ENCODE peak calls at places on chromosomes 2 and 18, in four cellular contexts. One of them, this sample, is unnamed.

GRCh38 chr2:72694715-72695496 is 130.9 kb downstream of the EXOC6B start:
- DNase-seq in HCT116: no peak
- DNase-seq in HepG2: peak; percentile 94
- DNase-seq in endothelial cell of umbilical vein: peak; percentile 82
- DNase-seq in this sample: no peak

GRCh38 chr2:121184248-121184862 is 100.6 kb downstream of the TFCP2L1 start:
- DNase-seq in HepG2: no peak
- DNase-seq in endothelial cell of umbilical vein: no peak
- DNase-seq in HCT116: no peak
- DNase-seq in this sample: no peak

GRCh38 chr2:10412380-10412779 is 35.7 kb downstream of the ODC1 start:
- DNase-seq in HepG2: peak; percentile 61
- DNase-seq in HCT116: no peak
- DNase-seq in endothelial cell of umbilical vein: peak; percentile 42
- DNase-seq in this sample: peak; percentile 62

GRCh38 chr2:231425811-231426703 is 30.5 kb downstream of the B3GNT7 start:
- DNase-seq in HepG2: no peak
- DNase-seq in HCT116: no peak
- DNase-seq in endothelial cell of umbilical vein: no peak
- DNase-seq in this sample: no peak

GRCh38 chr2:162016080-162016479 is 57.9 kb downstream of the DPP4 start:
- DNase-seq in HCT116: no peak
- DNase-seq in HepG2: peak; percentile 72
- DNase-seq in endothelial cell of umbilical vein: no peak
- DNase-seq in this sample: no peak

GRCh38 chr18:55925772-55926171 is 337.8 kb upstream of the TCF4 start:
- DNase-seq in HepG2: no peak
- DNase-seq in HCT116: no peak
- DNase-seq in endothelial cell of umbilical vein: no peak
- DNase-seq in this sample: no peak

GRCh38 chr2:75592028-75592427 is 31.3 kb upstream of the EVA1A start:
- DNase-seq in HCT116: peak; percentile 8
- DNase-seq in endothelial cell of umbilical vein: peak; percentile 38
- DNase-seq in HepG2: peak; percentile 41
- DNase-seq in this sample: no peak

GRCh38 chr2:46032996-46033395 is 264.2 kb upstream of the EPAS1 start:
- DNase-seq in HCT116: no peak
- DNase-seq in HepG2: peak; percentile 70
- DNase-seq in endothelial cell of umbilical vein: no peak
- DNase-seq in this sample: no peak

GRCh38 chr18:58942486-58942885 is 77.8 kb downstream of the ZNF532 start:
- DNase-seq in HCT116: no peak
- DNase-seq in HepG2: no peak
- DNase-seq in endothelial cell of umbilical vein: peak; percentile 18
- DNase-seq in this sample: no peak

GRCh38 chr2:88521445-88522070 is 69.1 kb upstream of the FOXI3 start:
- DNase-seq in HepG2: no peak
- DNase-seq in HCT116: no peak
- DNase-seq in endothelial cell of umbilical vein: no peak
- DNase-seq in this sample: no peak

GRCh38 chr2:67446504-67446911 is 49.4 kb downstream of the ETAA1 start:
- DNase-seq in endothelial cell of umbilical vein: peak; percentile 14
- DNase-seq in HCT116: no peak
- DNase-seq in HepG2: no peak
- DNase-seq in this sample: no peak

GRCh38 chr2:24375349-24376087 is 15.2 kb upstream of the ITSN2 start:
- DNase-seq in endothelial cell of umbilical vein: no peak
- DNase-seq in HepG2: no peak
- DNase-seq in HCT116: no peak
- DNase-seq in this sample: peak; percentile 37

GRCh38 chr2:190607657-190608357 is 41.1 kb upstream of the NAB1 start:
- DNase-seq in HCT116: peak; percentile 91
- DNase-seq in endothelial cell of umbilical vein: no peak
- DNase-seq in HepG2: no peak
- DNase-seq in this sample: no peak

GRCh38 chr2:37982147-37982582 is 57.1 kb downstream of the RMDN2 start:
- DNase-seq in endothelial cell of umbilical vein: peak; percentile 60
- DNase-seq in HCT116: peak; percentile 44
- DNase-seq in HepG2: peak; percentile 60
- DNase-seq in this sample: peak; percentile 86

GRCh38 chr2:5696741-5697521 is 4.7 kb downstream of the SOX11 start:
- DNase-seq in HCT116: no peak
- DNase-seq in HepG2: no peak
- DNase-seq in endothelial cell of umbilical vein: no peak
- DNase-seq in this sample: peak; percentile 79

GRCh38 chr18:54950221-54950620 is 9.0 kb downstream of the CCDC68 start:
- DNase-seq in HCT116: peak; percentile 26
- DNase-seq in HepG2: peak; percentile 36
- DNase-seq in endothelial cell of umbilical vein: no peak
- DNase-seq in this sample: no peak

GRCh38 chr2:128446049-128446811 is 127.6 kb upstream of the HS6ST1 start:
- DNase-seq in HepG2: no peak
- DNase-seq in endothelial cell of umbilical vein: no peak
- DNase-seq in HCT116: no peak
- DNase-seq in this sample: no peak

GRCh38 chr2:11305338-11305737 is 39.1 kb downstream of the ROCK2 start:
- DNase-seq in HepG2: no peak
- DNase-seq in HCT116: no peak
- DNase-seq in endothelial cell of umbilical vein: no peak
- DNase-seq in this sample: no peak

GRCh38 chr2:204177977-204178522 is 241.5 kb downstream of the ICOS start:
- DNase-seq in HepG2: peak; percentile 35
- DNase-seq in endothelial cell of umbilical vein: peak; percentile 34
- DNase-seq in HCT116: peak; percentile 19
- DNase-seq in this sample: peak; percentile 29

GRCh38 chr2:237704476-237705224 is 77.3 kb downstream of the LRRFIP1 start:
- DNase-seq in endothelial cell of umbilical vein: peak; percentile 69
- DNase-seq in HCT116: no peak
- DNase-seq in HepG2: no peak
- DNase-seq in this sample: no peak

GRCh38 chr18:60246606-60247005 is 126.0 kb downstream of the MC4R start:
- DNase-seq in HCT116: no peak
- DNase-seq in endothelial cell of umbilical vein: no peak
- DNase-seq in HepG2: no peak
- DNase-seq in this sample: no peak
- TF ChIP-seq MAX in HCT116: no peak
- TF ChIP-seq MAX in endothelial cell of umbilical vein: no peak
- TF ChIP-seq MAX in HepG2: no peak
- TF ChIP-seq MAX in this sample: no peak

GRCh38 chr2:64157792-64158191 is 13.6 kb upstream of the PELI1 start:
- DNase-seq in HepG2: no peak
- DNase-seq in HCT116: no peak
- DNase-seq in endothelial cell of umbilical vein: no peak
- DNase-seq in this sample: no peak
- TF ChIP-seq MAX in HepG2: no peak
- TF ChIP-seq MAX in HCT116: no peak
- TF ChIP-seq MAX in endothelial cell of umbilical vein: no peak
- TF ChIP-seq MAX in this sample: no peak

DNA sequence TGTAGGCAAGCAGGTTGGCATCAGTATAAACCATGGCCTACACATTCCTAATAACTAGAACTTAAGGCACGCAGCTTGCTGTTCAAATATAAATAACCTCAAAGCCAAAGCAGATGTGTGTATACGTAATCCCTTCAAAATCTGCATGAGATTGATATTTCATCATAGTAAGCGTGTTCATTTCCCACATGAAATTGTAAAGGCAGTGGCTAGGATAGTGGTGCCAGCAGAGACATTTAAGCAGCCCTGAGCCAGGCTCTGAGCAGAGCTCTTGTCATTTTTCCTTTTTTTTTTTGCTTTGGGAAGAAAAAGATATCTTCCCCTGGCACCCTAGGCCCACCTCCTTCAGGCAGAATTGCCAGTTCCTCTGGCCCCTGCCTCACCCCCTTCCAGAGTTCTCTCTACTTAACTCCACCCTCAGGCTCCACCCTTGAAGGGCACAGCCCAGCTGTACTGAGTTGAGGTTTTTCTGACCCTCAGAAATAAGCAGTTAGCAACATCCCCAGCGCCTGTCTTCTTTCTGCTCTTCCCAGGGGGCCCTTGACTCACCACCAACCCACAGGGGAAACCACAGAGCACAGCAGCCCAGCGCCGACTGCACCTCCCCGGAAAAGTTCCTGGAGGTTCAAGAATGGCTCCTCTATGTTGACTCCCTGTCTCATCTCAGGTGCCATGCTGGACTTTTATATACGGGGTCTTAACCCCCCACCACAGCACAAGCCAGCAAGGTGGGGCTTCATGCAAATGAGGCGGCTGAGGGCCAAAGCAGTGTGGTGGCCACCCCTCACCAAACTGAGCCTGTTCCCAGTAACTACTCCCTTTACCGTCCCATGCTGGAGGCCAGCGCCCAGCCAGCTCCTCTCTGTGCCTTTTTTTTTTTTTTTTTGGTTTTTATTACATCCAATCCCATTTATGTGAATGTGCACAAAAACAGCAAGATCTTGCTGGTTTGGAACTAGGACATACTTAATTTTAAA is 84.7 kb downstream of the EHD3 start:
- DNase-seq in HCT116: no peak
- DNase-seq in endothelial cell of umbilical vein: no peak
- DNase-seq in HepG2: no peak
- DNase-seq in this sample: no peak
- TF ChIP-seq MAX in HCT116: no peak
- TF ChIP-seq MAX in endothelial cell of umbilical vein: no peak
- TF ChIP-seq MAX in HepG2: no peak
- TF ChIP-seq MAX in this sample: no peak

GRCh38 chr2:95010697-95011096 is 14.8 kb upstream of the MAL start:
- DNase-seq in endothelial cell of umbilical vein: no peak
- DNase-seq in HCT116: no peak
- DNase-seq in HepG2: no peak
- DNase-seq in this sample: no peak
- TF ChIP-seq MAX in endothelial cell of umbilical vein: no peak
- TF ChIP-seq MAX in HCT116: no peak
- TF ChIP-seq MAX in HepG2: no peak
- TF ChIP-seq MAX in this sample: no peak

GRCh38 chr2:7272180-7272579 is 355.0 kb downstream of the RNF144A start:
- DNase-seq in HCT116: no peak
- DNase-seq in endothelial cell of umbilical vein: no peak
- DNase-seq in HepG2: no peak
- DNase-seq in this sample: no peak
- TF ChIP-seq MAX in HCT116: no peak
- TF ChIP-seq MAX in endothelial cell of umbilical vein: no peak
- TF ChIP-seq MAX in HepG2: no peak
- TF ChIP-seq MAX in this sample: no peak

DNA sequence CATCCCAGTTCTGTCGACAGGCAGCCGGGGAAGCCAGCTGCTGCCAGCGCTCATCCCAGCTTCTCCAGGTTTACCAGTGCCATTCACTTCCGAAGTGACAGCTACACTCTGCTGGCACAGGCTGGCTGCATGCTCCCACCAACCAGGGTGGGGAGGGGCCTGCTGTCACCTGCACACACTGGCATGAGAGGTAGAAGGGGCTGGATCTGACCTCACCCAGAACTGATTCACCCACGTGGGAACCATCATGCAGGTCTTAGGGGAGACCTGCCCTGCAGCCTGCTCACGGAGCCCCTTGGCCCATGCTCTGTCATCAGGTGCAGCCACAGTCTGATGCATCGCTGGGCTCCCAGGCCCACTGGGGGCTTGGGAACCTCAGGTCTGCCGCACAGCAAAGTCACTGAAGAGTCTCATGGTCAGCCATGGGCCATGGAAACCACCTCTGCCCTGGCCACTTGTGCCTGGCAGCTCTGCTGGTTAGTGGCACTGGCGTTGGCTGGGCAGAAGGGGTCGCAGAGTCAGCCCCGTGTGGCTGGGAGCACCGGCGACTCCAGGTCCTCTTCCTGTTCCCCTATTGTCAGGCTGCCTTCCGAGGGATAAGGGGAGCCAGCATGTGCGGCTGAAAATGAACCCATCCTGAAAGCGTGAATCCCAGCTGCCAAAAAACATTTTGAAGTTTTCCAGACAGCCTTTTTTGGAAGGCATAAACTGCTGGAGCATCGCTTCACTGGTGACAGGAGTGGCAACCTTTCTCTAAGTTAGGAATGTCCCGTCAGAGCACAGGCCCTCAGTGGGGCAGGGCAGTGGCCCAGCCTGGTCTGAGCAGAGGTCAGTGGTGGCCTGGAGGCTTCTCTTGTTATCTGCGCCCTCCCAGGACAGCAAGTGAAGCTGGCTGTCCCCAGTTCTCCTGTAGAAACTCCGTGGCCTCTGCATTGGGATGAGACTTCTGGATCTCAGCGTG is 157.8 kb downstream of the SEPTIN10 start:
- DNase-seq in HCT116: no peak
- DNase-seq in endothelial cell of umbilical vein: no peak
- DNase-seq in HepG2: no peak
- DNase-seq in this sample: no peak
- TF ChIP-seq MAX in HCT116: no peak
- TF ChIP-seq MAX in endothelial cell of umbilical vein: no peak
- TF ChIP-seq MAX in HepG2: no peak
- TF ChIP-seq MAX in this sample: no peak

This sample was measured in H1.